ENCODE peak calls at places on chromosome 21, in five cellular contexts. One of them, this sample, is unnamed.

GRCh38 chr21:41953831-41954653 is at the start of gene C2CD2:
- DNase-seq in neural progenitor cell: peak
- DNase-seq in left ventricle myocardium inferior: peak
- DNase-seq in kidney: peak
- DNase-seq in kidney epithelial cell: no peak
- DNase-seq in this sample: peak

GRCh38 chr21:39377444-39378050 is 28.7 kb upstream of the HMGN1 start:
- DNase-seq in neural progenitor cell: no peak
- DNase-seq in kidney: no peak
- DNase-seq in kidney epithelial cell: no peak
- DNase-seq in left ventricle myocardium inferior: no peak
- DNase-seq in this sample: no peak

GRCh38 chr21:15141236-15141970 is 76.6 kb upstream of the NRIP1 start:
- DNase-seq in neural progenitor cell: no peak
- DNase-seq in kidney: peak
- DNase-seq in kidney epithelial cell: no peak
- DNase-seq in left ventricle myocardium inferior: no peak
- DNase-seq in this sample: no peak

GRCh38 chr21:45997495-45998275 is 16.1 kb downstream of the COL6A1 start:
- DNase-seq in left ventricle myocardium inferior: peak
- DNase-seq in neural progenitor cell: no peak
- DNase-seq in kidney epithelial cell: no peak
- DNase-seq in kidney: peak
- DNase-seq in this sample: no peak

GRCh38 chr21:42465008-42465878 is 30.8 kb downstream of the RSPH1 start:
- DNase-seq in neural progenitor cell: no peak
- DNase-seq in kidney: no peak
- DNase-seq in kidney epithelial cell: no peak
- DNase-seq in left ventricle myocardium inferior: no peak
- DNase-seq in this sample: no peak

GRCh38 chr21:25569711-25570110 is 37.6 kb downstream of the MRPL39 start:
- DNase-seq in kidney epithelial cell: no peak
- DNase-seq in kidney: no peak
- DNase-seq in neural progenitor cell: no peak
- DNase-seq in left ventricle myocardium inferior: no peak
- DNase-seq in this sample: no peak

GRCh38 chr21:33402011-33402979 is 918 bp upstream of the IFNGR2 start:
- DNase-seq in kidney: peak
- DNase-seq in left ventricle myocardium inferior: peak
- DNase-seq in kidney epithelial cell: no peak
- DNase-seq in neural progenitor cell: peak
- DNase-seq in this sample: peak

GRCh38 chr21:45516671-45517151 is 25.5 kb downstream of the SLC19A1 start:
- DNase-seq in left ventricle myocardium inferior: peak
- DNase-seq in neural progenitor cell: no peak
- DNase-seq in kidney: peak
- DNase-seq in kidney epithelial cell: no peak
- DNase-seq in this sample: no peak

GRCh38 chr21:45820171-45821091 is 161.1 kb upstream of the COL6A1 start:
- DNase-seq in neural progenitor cell: peak
- DNase-seq in kidney: peak
- DNase-seq in left ventricle myocardium inferior: peak
- DNase-seq in kidney epithelial cell: peak
- DNase-seq in this sample: peak

GRCh38 chr21:46377789-46378188 is 53.8 kb downstream of the PCNT start:
- DNase-seq in neural progenitor cell: no peak
- DNase-seq in left ventricle myocardium inferior: no peak
- DNase-seq in kidney epithelial cell: no peak
- DNase-seq in kidney: no peak
- DNase-seq in this sample: no peak

GRCh38 chr21:26686278-26686677 is 113.2 kb upstream of the CYYR1 start:
- DNase-seq in left ventricle myocardium inferior: no peak
- DNase-seq in kidney epithelial cell: peak
- DNase-seq in neural progenitor cell: no peak
- DNase-seq in kidney: no peak
- DNase-seq in this sample: peak

GRCh38 chr21:35615325-35615724 is 445.0 kb downstream of the SETD4 start:
- DNase-seq in neural progenitor cell: no peak
- DNase-seq in left ventricle myocardium inferior: no peak
- DNase-seq in kidney epithelial cell: no peak
- DNase-seq in kidney: no peak
- DNase-seq in this sample: no peak

GRCh38 chr21:35619184-35619583 is 441.1 kb downstream of the SETD4 start:
- DNase-seq in kidney: no peak
- DNase-seq in left ventricle myocardium inferior: no peak
- DNase-seq in neural progenitor cell: no peak
- DNase-seq in kidney epithelial cell: peak
- DNase-seq in this sample: peak

GRCh38 chr21:35614412-35614901 is 445.9 kb downstream of the SETD4 start:
- DNase-seq in kidney: no peak
- DNase-seq in neural progenitor cell: no peak
- DNase-seq in left ventricle myocardium inferior: no peak
- DNase-seq in kidney epithelial cell: peak
- DNase-seq in this sample: no peak

GRCh38 chr21:35617491-35617890 is 442.8 kb downstream of the SETD4 start:
- DNase-seq in neural progenitor cell: no peak
- DNase-seq in left ventricle myocardium inferior: no peak
- DNase-seq in kidney epithelial cell: no peak
- DNase-seq in kidney: no peak
- DNase-seq in this sample: no peak

GRCh38 chr21:35616090-35616489 is 444.2 kb downstream of the SETD4 start:
- DNase-seq in neural progenitor cell: no peak
- DNase-seq in kidney epithelial cell: no peak
- DNase-seq in left ventricle myocardium inferior: no peak
- DNase-seq in kidney: no peak
- DNase-seq in this sample: peak
- TF ChIP-seq CTCF in neural progenitor cell: no peak
- TF ChIP-seq CTCF in kidney epithelial cell: no peak
- TF ChIP-seq CTCF in left ventricle myocardium inferior: peak
- TF ChIP-seq CTCF in kidney: peak
- TF ChIP-seq CTCF in this sample: peak

GRCh38 chr21:16196521-16197208 is 466.9 kb downstream of the USP25 start:
- DNase-seq in left ventricle myocardium inferior: no peak
- DNase-seq in kidney: no peak
- DNase-seq in neural progenitor cell: no peak
- DNase-seq in kidney epithelial cell: no peak
- DNase-seq in this sample: peak
- H3K4me3 ChIP-seq in left ventricle myocardium inferior: peak
- H3K4me3 ChIP-seq in kidney: peak
- H3K4me3 ChIP-seq in neural progenitor cell: no peak
- H3K4me3 ChIP-seq in kidney epithelial cell: no peak
- H3K4me3 ChIP-seq in this sample: peak

DNA sequence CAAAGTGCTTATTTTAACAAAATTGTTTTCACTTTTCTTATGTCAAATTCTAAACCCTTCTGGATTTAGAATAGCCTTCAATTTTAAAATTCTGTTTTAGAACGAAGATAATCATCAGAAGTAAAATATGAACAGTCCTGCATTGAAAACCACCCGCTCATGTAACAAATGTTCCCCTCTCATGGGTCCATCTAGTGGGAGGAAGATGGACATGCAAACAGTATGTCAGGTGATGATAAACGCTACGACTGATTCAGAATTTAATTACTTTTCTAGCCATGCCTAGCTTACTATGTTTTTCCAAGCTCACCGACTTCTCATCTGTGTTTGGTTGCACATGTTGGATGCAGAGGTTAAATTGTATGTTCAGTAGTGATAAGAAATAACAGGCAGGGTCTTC is 23.5 kb downstream of the SOD1 start:
- DNase-seq in kidney: no peak
- DNase-seq in kidney epithelial cell: no peak
- DNase-seq in left ventricle myocardium inferior: no peak
- DNase-seq in neural progenitor cell: no peak
- DNase-seq in this sample: no peak
- TF ChIP-seq CTCF in kidney: no peak
- TF ChIP-seq CTCF in kidney epithelial cell: no peak
- TF ChIP-seq CTCF in left ventricle myocardium inferior: no peak
- TF ChIP-seq CTCF in neural progenitor cell: peak
- TF ChIP-seq CTCF in this sample: no peak

DNA sequence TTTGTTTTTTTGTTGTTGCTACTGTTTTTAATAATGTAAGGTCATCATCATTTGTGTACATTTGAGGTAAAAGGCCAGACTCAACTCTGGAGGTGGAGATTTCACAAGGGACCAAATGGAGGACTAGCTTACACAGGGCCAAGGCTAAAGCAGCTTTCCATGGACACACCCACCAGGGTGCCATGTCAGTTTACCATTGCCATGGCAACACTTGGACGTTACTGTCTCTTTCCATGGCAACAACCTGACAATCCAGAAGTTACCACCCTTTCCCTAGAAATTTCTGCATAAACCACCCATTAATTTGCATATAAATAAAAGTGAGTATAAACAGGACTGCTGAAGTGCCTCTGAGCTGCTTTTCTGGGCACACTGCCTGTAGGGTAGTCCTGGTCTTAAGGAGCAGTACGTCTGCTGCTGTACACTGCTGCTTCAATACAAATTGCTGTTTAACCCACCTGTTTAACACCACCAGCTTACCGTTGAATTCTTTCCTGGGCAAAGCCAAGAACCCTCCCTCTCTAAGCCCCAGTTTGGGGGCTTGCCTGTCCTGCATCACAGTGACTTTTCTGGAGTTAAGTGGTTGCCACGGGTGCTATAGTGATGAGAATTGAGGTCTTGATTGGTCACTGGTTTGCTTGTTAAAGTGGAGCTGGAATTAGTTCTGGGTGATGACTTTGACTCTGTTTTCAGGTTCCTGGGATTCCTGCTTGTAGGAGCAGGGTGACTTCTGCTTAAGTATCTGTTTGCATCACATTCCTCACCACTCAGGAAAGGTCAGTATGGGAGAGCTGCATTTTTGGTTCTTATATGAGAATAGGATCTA is 83.3 kb downstream of the CLDN17 start:
- DNase-seq in kidney: no peak
- DNase-seq in left ventricle myocardium inferior: no peak
- DNase-seq in kidney epithelial cell: no peak
- DNase-seq in neural progenitor cell: peak
- DNase-seq in this sample: no peak
- H3K4me3 ChIP-seq in kidney: no peak
- H3K4me3 ChIP-seq in left ventricle myocardium inferior: no peak
- H3K4me3 ChIP-seq in kidney epithelial cell: no peak
- H3K4me3 ChIP-seq in neural progenitor cell: no peak
- H3K4me3 ChIP-seq in this sample: no peak

GRCh38 chr21:43645414-43645891 is 13.8 kb downstream of the HSF2BP start:
- DNase-seq in kidney epithelial cell: no peak
- DNase-seq in left ventricle myocardium inferior: no peak
- DNase-seq in kidney: no peak
- DNase-seq in neural progenitor cell: peak
- DNase-seq in this sample: peak
- TF ChIP-seq CTCF in kidney epithelial cell: peak
- TF ChIP-seq CTCF in left ventricle myocardium inferior: peak
- TF ChIP-seq CTCF in kidney: peak
- TF ChIP-seq CTCF in neural progenitor cell: peak
- TF ChIP-seq CTCF in this sample: peak

GRCh38 chr21:29441651-29442050 is 142.9 kb downstream of the BACH1 start:
- DNase-seq in left ventricle myocardium inferior: no peak
- DNase-seq in kidney epithelial cell: no peak
- DNase-seq in kidney: no peak
- DNase-seq in neural progenitor cell: no peak
- DNase-seq in this sample: no peak
- H3K4me3 ChIP-seq in left ventricle myocardium inferior: no peak
- H3K4me3 ChIP-seq in kidney epithelial cell: no peak
- H3K4me3 ChIP-seq in kidney: no peak
- H3K4me3 ChIP-seq in neural progenitor cell: no peak
- H3K4me3 ChIP-seq in this sample: no peak

This sample was measured in fibroblast of villous mesenchyme.